ENCODE peak calls at places on chromosome 6, in four cellular contexts. One of them, this sample, is unnamed.

GRCh38 chr6:30149234-30149633 is 11.8 kb downstream of the TRIM10 start:
- DNase-seq in IMR-90: no peak
- DNase-seq in H1: no peak
- DNase-seq in mesendoderm: no peak
- DNase-seq in this sample: no peak

GRCh38 chr6:150037526-150038201 is 12.3 kb upstream of the RAET1L start:
- DNase-seq in IMR-90: no peak
- DNase-seq in H1: peak; percentile 65
- DNase-seq in mesendoderm: no peak
- DNase-seq in this sample: peak; percentile 28

GRCh38 chr6:127458817-127459216 is 372 bp downstream of the KIAA0408 start:
- DNase-seq in IMR-90: peak; percentile 59
- DNase-seq in H1: no peak
- DNase-seq in mesendoderm: no peak
- DNase-seq in this sample: no peak

GRCh38 chr6:56659721-56660373 is 17.2 kb upstream of the DST start:
- DNase-seq in IMR-90: no peak
- DNase-seq in H1: no peak
- DNase-seq in mesendoderm: peak; percentile 65
- DNase-seq in this sample: no peak

GRCh38 chr6:16132909-16133308 is 4.0 kb downstream of the MYLIP start:
- DNase-seq in IMR-90: no peak
- DNase-seq in H1: no peak
- DNase-seq in mesendoderm: peak; percentile 25
- DNase-seq in this sample: no peak

GRCh38 chr6:134249412-134249758 is 68.5 kb downstream of the SGK1 start:
- DNase-seq in IMR-90: peak; percentile 25
- DNase-seq in H1: no peak
- DNase-seq in mesendoderm: no peak
- DNase-seq in this sample: no peak

GRCh38 chr6:130009148-130009547 is 9.2 kb upstream of the L3MBTL3 start:
- DNase-seq in IMR-90: no peak
- DNase-seq in H1: no peak
- DNase-seq in mesendoderm: peak; percentile 20
- DNase-seq in this sample: no peak

GRCh38 chr6:43970068-43970912 is 157.0 kb downstream of the MRPL14 start:
- DNase-seq in IMR-90: no peak
- DNase-seq in H1: peak; percentile 37
- DNase-seq in mesendoderm: no peak
- DNase-seq in this sample: no peak

GRCh38 chr6:66662196-66662595 is 955.2 kb upstream of the EYS start:
- DNase-seq in IMR-90: peak; percentile 1
- DNase-seq in H1: no peak
- DNase-seq in mesendoderm: peak; percentile 22
- DNase-seq in this sample: no peak

GRCh38 chr6:1766663-1767062 is 156.9 kb downstream of the FOXC1 start:
- DNase-seq in IMR-90: peak; percentile 29
- DNase-seq in H1: no peak
- DNase-seq in mesendoderm: no peak
- DNase-seq in this sample: no peak

GRCh38 chr6:30615219-30615957 is 1.7 kb downstream of the PPP1R10 start:
- DNase-seq in IMR-90: peak; percentile 91
- DNase-seq in H1: peak; percentile 63
- DNase-seq in mesendoderm: peak; percentile 96
- DNase-seq in this sample: peak; percentile 75

GRCh38 chr6:56541736-56542366 is 100.8 kb downstream of the DST start:
- DNase-seq in IMR-90: no peak
- DNase-seq in H1: no peak
- DNase-seq in mesendoderm: no peak
- DNase-seq in this sample: no peak

GRCh38 chr6:156977527-156978291 is 200.5 kb downstream of the ARID1B start:
- DNase-seq in IMR-90: peak; percentile 47
- DNase-seq in H1: no peak
- DNase-seq in mesendoderm: no peak
- DNase-seq in this sample: no peak

GRCh38 chr6:54013966-54014365 is 97.3 kb upstream of the MLIP start:
- DNase-seq in IMR-90: no peak
- DNase-seq in H1: no peak
- DNase-seq in mesendoderm: no peak
- DNase-seq in this sample: no peak

GRCh38 chr6:160678744-160679401 is 14.8 kb upstream of the LPA start:
- DNase-seq in IMR-90: no peak
- DNase-seq in H1: no peak
- DNase-seq in mesendoderm: peak; percentile 6
- DNase-seq in this sample: peak; percentile 39

GRCh38 chr6:158737710-158738615 is 81.2 kb downstream of the EZR start:
- DNase-seq in IMR-90: peak; percentile 65
- DNase-seq in H1: no peak
- DNase-seq in mesendoderm: no peak
- DNase-seq in this sample: no peak

GRCh38 chr6:79048611-79049010 is 29.4 kb downstream of the PHIP start:
- DNase-seq in IMR-90: peak; percentile 31
- DNase-seq in H1: no peak
- DNase-seq in mesendoderm: peak; percentile 71
- DNase-seq in this sample: peak; percentile 37

GRCh38 chr6:157054531-157054979 is 268.8 kb downstream of the TMEM242 start:
- DNase-seq in IMR-90: no peak
- DNase-seq in H1: no peak
- DNase-seq in mesendoderm: no peak
- DNase-seq in this sample: no peak

GRCh38 chr6:129853996-129854711 is 7.0 kb downstream of the TMEM244 start:
- DNase-seq in IMR-90: peak; percentile 87
- DNase-seq in H1: no peak
- DNase-seq in mesendoderm: no peak
- DNase-seq in this sample: no peak

GRCh38 chr6:24734166-24734565 is 15.2 kb upstream of the C6orf62 start:
- DNase-seq in IMR-90: no peak
- DNase-seq in H1: no peak
- DNase-seq in mesendoderm: no peak
- DNase-seq in this sample: no peak

GRCh38 chr6:130632288-130632687 is 194.9 kb upstream of the SMLR1 start:
- DNase-seq in IMR-90: no peak
- DNase-seq in H1: no peak
- DNase-seq in mesendoderm: no peak
- DNase-seq in this sample: no peak

GRCh38 chr6:5126214-5126613 is 41.1 kb downstream of the PPP1R3G start:
- DNase-seq in IMR-90: peak; percentile 60
- DNase-seq in H1: no peak
- DNase-seq in mesendoderm: peak; percentile 76
- DNase-seq in this sample: no peak

GRCh38 chr6:137707590-137708360 is 159.3 kb upstream of the TNFAIP3 start:
- DNase-seq in IMR-90: peak; percentile 86
- DNase-seq in H1: no peak
- DNase-seq in mesendoderm: peak; percentile 81
- DNase-seq in this sample: peak; percentile 45

GRCh38 chr6:45970326-45970725 is 45.3 kb downstream of the CLIC5 start:
- DNase-seq in IMR-90: no peak
- DNase-seq in H1: no peak
- DNase-seq in mesendoderm: no peak
- DNase-seq in this sample: no peak

GRCh38 chr6:45806172-45806571 is 209.5 kb downstream of the CLIC5 start:
- DNase-seq in IMR-90: no peak
- DNase-seq in H1: no peak
- DNase-seq in mesendoderm: no peak
- DNase-seq in this sample: no peak

GRCh38 chr6:56902551-56903464 is 52.1 kb upstream of the BEND6 start:
- DNase-seq in IMR-90: peak; percentile 76
- DNase-seq in H1: no peak
- DNase-seq in mesendoderm: peak; percentile 28
- DNase-seq in this sample: no peak

GRCh38 chr6:149366237-149366921 is 33.7 kb upstream of the SUMO4 start:
- DNase-seq in IMR-90: no peak
- DNase-seq in H1: no peak
- DNase-seq in mesendoderm: no peak
- DNase-seq in this sample: no peak

DNA sequence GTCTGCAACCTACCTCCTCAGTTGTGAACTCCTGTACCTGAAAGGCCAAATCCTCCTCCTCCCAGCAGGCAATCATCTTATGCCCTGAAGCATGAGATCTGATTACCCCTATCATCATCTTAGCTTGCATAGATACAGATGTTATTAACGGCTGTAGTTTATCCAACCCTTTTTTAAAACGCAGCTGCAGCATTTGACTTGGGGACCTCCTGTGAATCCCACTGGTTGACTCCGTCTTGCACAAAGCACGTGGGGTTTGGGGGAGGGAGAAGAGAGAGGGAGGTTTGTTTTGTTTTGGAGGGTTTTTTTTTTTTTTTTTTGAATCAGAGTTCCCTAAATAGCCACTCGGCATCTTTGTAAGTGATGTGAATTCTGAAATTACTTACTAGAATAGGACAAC is 5.8 kb upstream of the NR2E1 start:
- DNase-seq in IMR-90: no peak
- DNase-seq in H1: no peak
- DNase-seq in mesendoderm: no peak
- DNase-seq in this sample: peak; percentile 37
- H4K5ac ChIP-seq in IMR-90: no peak overlapping the region
- H4K5ac ChIP-seq in H1: no peak overlapping the region
- H4K5ac ChIP-seq in mesendoderm: no peak overlapping the region
- H4K5ac ChIP-seq in this sample: no peak overlapping the region

DNA sequence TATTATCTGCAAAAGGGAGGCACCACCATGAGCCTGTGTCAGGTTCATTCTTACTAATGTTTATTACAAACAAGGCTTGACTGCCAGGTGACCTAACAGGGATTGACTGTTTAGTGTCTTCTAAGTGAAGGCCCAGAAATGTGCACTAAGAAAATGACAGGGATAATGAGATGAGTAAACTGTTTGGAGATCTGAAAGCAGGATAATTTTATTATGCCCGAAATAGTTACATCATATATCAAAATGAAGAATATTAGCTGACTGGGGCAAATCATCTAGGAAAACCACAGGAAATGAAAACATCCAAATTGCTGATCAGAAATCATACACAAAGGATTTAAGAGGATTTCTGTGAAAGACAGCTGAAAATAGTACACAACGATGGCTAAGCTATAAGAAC is 516.7 kb downstream of the HDGFL1 start:
- DNase-seq in IMR-90: no peak
- DNase-seq in H1: no peak
- DNase-seq in mesendoderm: no peak
- DNase-seq in this sample: no peak
- H4K5ac ChIP-seq in IMR-90: no peak overlapping the region
- H4K5ac ChIP-seq in H1: no peak overlapping the region
- H4K5ac ChIP-seq in mesendoderm: no peak overlapping the region
- H4K5ac ChIP-seq in this sample: no peak overlapping the region

GRCh38 chr6:105747823-105748405 is 338.2 kb upstream of the PRDM1 start:
- DNase-seq in IMR-90: no peak
- DNase-seq in H1: no peak
- DNase-seq in mesendoderm: no peak
- DNase-seq in this sample: no peak

GRCh38 chr6:105748737-105749161 is 337.4 kb upstream of the PRDM1 start:
- DNase-seq in IMR-90: peak; percentile 85
- DNase-seq in H1: no peak
- DNase-seq in mesendoderm: peak; percentile 61
- DNase-seq in this sample: no peak

GRCh38 chr6:105753184-105754097 is 332.7 kb upstream of the PRDM1 start:
- DNase-seq in IMR-90: peak; percentile 59
- DNase-seq in H1: no peak
- DNase-seq in mesendoderm: peak; percentile 90
- DNase-seq in this sample: no peak

GRCh38 chr6:105746539-105746938 is 339.6 kb upstream of the PRDM1 start:
- DNase-seq in IMR-90: no peak
- DNase-seq in H1: no peak
- DNase-seq in mesendoderm: no peak
- DNase-seq in this sample: no peak

DNA sequence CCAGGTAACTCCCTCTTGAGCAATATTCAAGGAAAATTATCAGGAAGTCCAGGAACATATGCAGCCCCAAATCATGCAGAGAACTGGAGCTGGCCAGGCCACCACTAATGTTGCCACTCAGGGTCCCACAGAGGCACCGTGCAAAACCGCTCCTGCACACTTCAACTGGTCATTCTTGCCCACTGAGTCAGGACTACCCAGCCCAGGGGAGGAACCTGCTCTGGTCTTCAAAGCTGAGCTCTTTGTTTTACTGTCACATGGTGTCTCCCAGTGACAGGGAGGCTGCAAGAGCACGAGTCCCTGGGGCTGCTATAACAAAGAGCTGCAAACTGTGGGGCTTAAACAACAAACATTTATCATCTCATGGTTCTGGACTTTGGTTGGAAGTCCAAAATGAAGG is 336.0 kb upstream of the PRDM1 start:
- DNase-seq in IMR-90: no peak
- DNase-seq in H1: no peak
- DNase-seq in mesendoderm: no peak
- DNase-seq in this sample: no peak
- H4K5ac ChIP-seq in IMR-90: no peak overlapping the region
- H4K5ac ChIP-seq in H1: no peak overlapping the region
- H4K5ac ChIP-seq in mesendoderm: no peak overlapping the region
- H4K5ac ChIP-seq in this sample: no peak overlapping the region

GRCh38 chr6:9806195-9806594 is 608.7 kb downstream of the TFAP2A start:
- DNase-seq in IMR-90: no peak
- DNase-seq in H1: no peak
- DNase-seq in mesendoderm: no peak
- DNase-seq in this sample: no peak
- H4K5ac ChIP-seq in IMR-90: no peak overlapping the region
- H4K5ac ChIP-seq in H1: no peak overlapping the region
- H4K5ac ChIP-seq in mesendoderm: no peak overlapping the region
- H4K5ac ChIP-seq in this sample: no peak overlapping the region

GRCh38 chr6:37104935-37105781 is 64.8 kb upstream of the PIM1 start:
- DNase-seq in IMR-90: no peak
- DNase-seq in H1: no peak
- DNase-seq in mesendoderm: peak; percentile 71
- DNase-seq in this sample: no peak

GRCh38 chr6:37106982-37107453 is 62.9 kb upstream of the PIM1 start:
- DNase-seq in IMR-90: no peak
- DNase-seq in H1: no peak
- DNase-seq in mesendoderm: no peak
- DNase-seq in this sample: no peak

GRCh38 chr6:37103169-37104039 is 66.5 kb upstream of the PIM1 start:
- DNase-seq in IMR-90: no peak
- DNase-seq in H1: no peak
- DNase-seq in mesendoderm: peak; percentile 46
- DNase-seq in this sample: peak; percentile 54

GRCh38 chr6:37106554-37106953 is 63.4 kb upstream of the PIM1 start:
- DNase-seq in IMR-90: no peak
- DNase-seq in H1: no peak
- DNase-seq in mesendoderm: no peak
- DNase-seq in this sample: no peak

DNA sequence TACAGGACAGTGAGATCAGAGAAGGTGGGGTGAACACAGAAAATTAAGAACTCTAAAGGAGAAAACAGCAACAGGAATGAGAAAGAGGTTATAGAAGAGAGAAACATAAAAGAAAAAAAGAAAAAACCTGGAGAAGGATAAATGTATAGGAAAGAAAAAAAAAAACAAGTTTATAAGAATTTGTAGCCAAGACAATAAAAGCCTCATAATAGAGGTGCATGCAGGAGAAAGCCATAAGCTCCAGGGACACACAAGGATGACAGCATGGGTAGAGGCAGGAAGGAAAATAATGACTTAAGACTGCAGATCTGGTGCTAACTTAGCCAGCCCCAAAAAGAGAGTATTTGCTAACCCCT is 64.2 kb upstream of the PIM1 start:
- DNase-seq in IMR-90: no peak
- DNase-seq in H1: no peak
- DNase-seq in mesendoderm: no peak
- DNase-seq in this sample: no peak
- H4K5ac ChIP-seq in IMR-90: no peak overlapping the region
- H4K5ac ChIP-seq in H1: no peak overlapping the region
- H4K5ac ChIP-seq in mesendoderm: no peak overlapping the region
- H4K5ac ChIP-seq in this sample: no peak overlapping the region

This sample was measured in H9.